ENCODE peak calls at places on chromosomes 13 and 19, in ten cellular contexts. One of them, this sample, is unnamed.

GRCh38 chr19:4557971-4558941 is 1.2 kb downstream of the SEMA6B start:
- DNase-seq in breast epithelium: no peak
- DNase-seq in K562: no peak
- DNase-seq in bronchial epithelial cell: no peak
- DNase-seq in fibroblast of lung: no peak
- DNase-seq in astrocyte of the cerebellum: no peak
- DNase-seq in fibroblast of pulmonary artery: peak
- DNase-seq in BJ: no peak
- DNase-seq in glutamatergic neuron: peak
- DNase-seq in foreskin fibroblast: peak
- DNase-seq in this sample: peak

GRCh38 chr13:20438801-20439200 is 86.9 kb downstream of the CRYL1 start:
- DNase-seq in breast epithelium: no peak
- DNase-seq in K562: no peak
- DNase-seq in bronchial epithelial cell: no peak
- DNase-seq in fibroblast of lung: no peak
- DNase-seq in astrocyte of the cerebellum: no peak
- DNase-seq in fibroblast of pulmonary artery: no peak
- DNase-seq in BJ: no peak
- DNase-seq in glutamatergic neuron: no peak
- DNase-seq in foreskin fibroblast: no peak
- DNase-seq in this sample: no peak

GRCh38 chr19:2587001-2587719 is 111.2 kb downstream of the GADD45B start:
- DNase-seq in breast epithelium: no peak
- DNase-seq in K562: no peak
- DNase-seq in bronchial epithelial cell: no peak
- DNase-seq in fibroblast of lung: peak
- DNase-seq in astrocyte of the cerebellum: no peak
- DNase-seq in fibroblast of pulmonary artery: no peak
- DNase-seq in BJ: no peak
- DNase-seq in glutamatergic neuron: no peak
- DNase-seq in foreskin fibroblast: no peak
- DNase-seq in this sample: no peak

GRCh38 chr13:35411059-35411744 is 65.3 kb downstream of the MAB21L1 start:
- DNase-seq in breast epithelium: no peak
- DNase-seq in K562: no peak
- DNase-seq in bronchial epithelial cell: no peak
- DNase-seq in fibroblast of lung: no peak
- DNase-seq in astrocyte of the cerebellum: no peak
- DNase-seq in fibroblast of pulmonary artery: no peak
- DNase-seq in BJ: no peak
- DNase-seq in glutamatergic neuron: no peak
- DNase-seq in foreskin fibroblast: no peak
- DNase-seq in this sample: no peak

GRCh38 chr13:19183676-19184075 is 2.1 kb upstream of the TUBA3C start:
- DNase-seq in breast epithelium: no peak
- DNase-seq in K562: no peak
- DNase-seq in bronchial epithelial cell: no peak
- DNase-seq in fibroblast of lung: no peak
- DNase-seq in astrocyte of the cerebellum: no peak
- DNase-seq in fibroblast of pulmonary artery: no peak
- DNase-seq in BJ: no peak
- DNase-seq in glutamatergic neuron: no peak
- DNase-seq in foreskin fibroblast: no peak
- DNase-seq in this sample: no peak

GRCh38 chr13:73876323-73876722 is 257.9 kb downstream of the KLF12 start:
- DNase-seq in breast epithelium: no peak
- DNase-seq in K562: no peak
- DNase-seq in bronchial epithelial cell: no peak
- DNase-seq in fibroblast of lung: peak
- DNase-seq in astrocyte of the cerebellum: no peak
- DNase-seq in fibroblast of pulmonary artery: peak
- DNase-seq in BJ: no peak
- DNase-seq in glutamatergic neuron: no peak
- DNase-seq in foreskin fibroblast: peak
- DNase-seq in this sample: no peak

GRCh38 chr13:26719356-26719945 is 41.1 kb downstream of the GPR12 start:
- DNase-seq in breast epithelium: no peak
- DNase-seq in K562: peak
- DNase-seq in bronchial epithelial cell: no peak
- DNase-seq in fibroblast of lung: no peak
- DNase-seq in astrocyte of the cerebellum: no peak
- DNase-seq in fibroblast of pulmonary artery: no peak
- DNase-seq in BJ: no peak
- DNase-seq in glutamatergic neuron: no peak
- DNase-seq in foreskin fibroblast: peak
- DNase-seq in this sample: no peak

GRCh38 chr19:812819-813358 is 8.9 kb downstream of the PLPPR3 start:
- DNase-seq in breast epithelium: no peak
- DNase-seq in K562: peak
- DNase-seq in bronchial epithelial cell: no peak
- DNase-seq in fibroblast of lung: no peak
- DNase-seq in astrocyte of the cerebellum: no peak
- DNase-seq in fibroblast of pulmonary artery: no peak
- DNase-seq in BJ: no peak
- DNase-seq in glutamatergic neuron: no peak
- DNase-seq in foreskin fibroblast: no peak
- DNase-seq in this sample: no peak

GRCh38 chr13:91588541-91588940 is 190.1 kb downstream of the GPC5 start:
- DNase-seq in breast epithelium: no peak
- DNase-seq in K562: no peak
- DNase-seq in bronchial epithelial cell: no peak
- DNase-seq in fibroblast of lung: no peak
- DNase-seq in astrocyte of the cerebellum: no peak
- DNase-seq in fibroblast of pulmonary artery: no peak
- DNase-seq in BJ: no peak
- DNase-seq in glutamatergic neuron: no peak
- DNase-seq in foreskin fibroblast: no peak
- DNase-seq in this sample: no peak

GRCh38 chr19:5948697-5949564 is 29.0 kb downstream of the RANBP3 start:
- DNase-seq in breast epithelium: no peak
- DNase-seq in K562: no peak
- DNase-seq in bronchial epithelial cell: no peak
- DNase-seq in fibroblast of lung: no peak
- DNase-seq in astrocyte of the cerebellum: no peak
- DNase-seq in fibroblast of pulmonary artery: no peak
- DNase-seq in BJ: no peak
- DNase-seq in glutamatergic neuron: no peak
- DNase-seq in foreskin fibroblast: no peak
- DNase-seq in this sample: no peak

GRCh38 chr19:51712461-51713081 is 11.2 kb downstream of the HAS1 start:
- DNase-seq in breast epithelium: no peak
- DNase-seq in K562: no peak
- DNase-seq in bronchial epithelial cell: peak
- DNase-seq in fibroblast of lung: peak
- DNase-seq in astrocyte of the cerebellum: no peak
- DNase-seq in fibroblast of pulmonary artery: peak
- DNase-seq in BJ: no peak
- DNase-seq in glutamatergic neuron: no peak
- DNase-seq in foreskin fibroblast: peak
- DNase-seq in this sample: no peak

GRCh38 chr13:47415048-47415447 is 518.2 kb upstream of the HTR2A start:
- DNase-seq in breast epithelium: peak
- DNase-seq in K562: no peak
- DNase-seq in bronchial epithelial cell: no peak
- DNase-seq in fibroblast of lung: peak
- DNase-seq in astrocyte of the cerebellum: no peak
- DNase-seq in fibroblast of pulmonary artery: peak
- DNase-seq in BJ: no peak
- DNase-seq in glutamatergic neuron: no peak
- DNase-seq in foreskin fibroblast: peak
- DNase-seq in this sample: no peak

GRCh38 chr13:110964229-110965037 is 49.6 kb upstream of the ANKRD10 start:
- DNase-seq in breast epithelium: no peak
- DNase-seq in K562: peak
- DNase-seq in bronchial epithelial cell: no peak
- DNase-seq in fibroblast of lung: no peak
- DNase-seq in astrocyte of the cerebellum: no peak
- DNase-seq in fibroblast of pulmonary artery: no peak
- DNase-seq in BJ: no peak
- DNase-seq in glutamatergic neuron: no peak
- DNase-seq in foreskin fibroblast: no peak
- DNase-seq in this sample: no peak

GRCh38 chr13:34416833-34417425 is 525.1 kb upstream of the NBEA start:
- DNase-seq in breast epithelium: no peak
- DNase-seq in K562: no peak
- DNase-seq in bronchial epithelial cell: peak
- DNase-seq in fibroblast of lung: peak
- DNase-seq in astrocyte of the cerebellum: peak
- DNase-seq in fibroblast of pulmonary artery: peak
- DNase-seq in BJ: no peak
- DNase-seq in glutamatergic neuron: no peak
- DNase-seq in foreskin fibroblast: peak
- DNase-seq in this sample: no peak

GRCh38 chr13:80342541-80343371 is 1.8 kb upstream of the SPRY2 start:
- DNase-seq in breast epithelium: peak
- DNase-seq in K562: peak
- DNase-seq in bronchial epithelial cell: peak
- DNase-seq in fibroblast of lung: peak
- DNase-seq in astrocyte of the cerebellum: no peak
- DNase-seq in fibroblast of pulmonary artery: peak
- DNase-seq in BJ: no peak
- DNase-seq in glutamatergic neuron: peak
- DNase-seq in foreskin fibroblast: peak
- DNase-seq in this sample: peak

GRCh38 chr19:19584356-19584755 is 34.1 kb downstream of the PBX4 start:
- DNase-seq in breast epithelium: no peak
- DNase-seq in K562: no peak
- DNase-seq in bronchial epithelial cell: no peak
- DNase-seq in fibroblast of lung: no peak
- DNase-seq in astrocyte of the cerebellum: no peak
- DNase-seq in fibroblast of pulmonary artery: no peak
- DNase-seq in BJ: no peak
- DNase-seq in glutamatergic neuron: no peak
- DNase-seq in foreskin fibroblast: no peak
- DNase-seq in this sample: no peak

DNA sequence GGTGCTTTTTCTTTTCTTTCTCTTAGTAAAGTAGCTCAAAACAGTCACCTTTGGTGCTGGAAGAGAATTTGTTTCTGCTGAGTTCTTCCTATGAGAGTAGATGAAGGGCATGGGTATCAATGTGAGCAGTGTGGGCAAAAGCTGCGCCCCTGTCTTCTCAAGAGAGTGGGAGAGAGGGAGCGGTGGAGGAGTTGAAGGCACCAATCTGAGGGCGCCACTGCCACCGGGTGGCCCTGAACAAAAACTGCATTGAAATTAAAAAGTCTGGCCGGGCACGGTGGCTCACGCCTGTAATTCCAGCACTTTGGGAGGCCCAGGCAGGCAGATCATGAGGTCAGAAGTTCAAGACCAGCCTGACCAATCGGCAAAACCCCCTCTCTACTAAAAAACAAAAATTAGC is 28.7 kb upstream of the EPHX3 start:
- DNase-seq in breast epithelium: no peak
- DNase-seq in K562: no peak
- DNase-seq in bronchial epithelial cell: no peak
- DNase-seq in fibroblast of lung: no peak
- DNase-seq in astrocyte of the cerebellum: no peak
- DNase-seq in fibroblast of pulmonary artery: peak
- DNase-seq in BJ: no peak
- DNase-seq in glutamatergic neuron: no peak
- DNase-seq in foreskin fibroblast: peak
- DNase-seq in this sample: no peak
- TF ChIP-seq CTCF in breast epithelium: no peak
- TF ChIP-seq CTCF in K562: peak
- TF ChIP-seq CTCF in bronchial epithelial cell: peak
- TF ChIP-seq CTCF in fibroblast of lung: peak
- TF ChIP-seq CTCF in astrocyte of the cerebellum: peak
- TF ChIP-seq CTCF in fibroblast of pulmonary artery: peak
- TF ChIP-seq CTCF in BJ: peak
- TF ChIP-seq CTCF in glutamatergic neuron: peak
- TF ChIP-seq CTCF in foreskin fibroblast: no peak
- TF ChIP-seq CTCF in this sample: peak

DNA sequence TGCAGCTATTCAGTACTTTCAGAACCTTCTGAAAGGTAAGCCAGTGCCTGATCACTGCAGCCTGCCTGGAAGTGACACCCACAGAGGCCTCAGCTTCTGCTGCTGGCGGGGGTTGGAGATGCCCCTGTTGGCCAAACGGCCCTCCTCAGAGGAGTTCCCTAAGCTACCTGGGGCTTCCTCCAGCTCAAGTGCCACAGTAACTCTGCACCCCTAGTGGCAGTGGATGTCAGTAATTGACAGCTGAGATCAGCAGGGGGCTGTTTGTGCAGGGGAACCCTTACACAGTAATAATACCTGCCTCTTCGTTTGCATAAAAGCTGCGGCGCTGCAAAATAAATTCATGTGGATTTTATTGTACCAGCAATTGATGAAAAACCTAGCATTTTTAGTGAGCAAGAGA is 28.9 kb downstream of the TDRD12 start:
- DNase-seq in breast epithelium: no peak
- DNase-seq in K562: peak
- DNase-seq in bronchial epithelial cell: no peak
- DNase-seq in fibroblast of lung: no peak
- DNase-seq in astrocyte of the cerebellum: no peak
- DNase-seq in fibroblast of pulmonary artery: no peak
- DNase-seq in BJ: no peak
- DNase-seq in glutamatergic neuron: no peak
- DNase-seq in foreskin fibroblast: no peak
- DNase-seq in this sample: no peak
- TF ChIP-seq CTCF in breast epithelium: no peak
- TF ChIP-seq CTCF in K562: peak
- TF ChIP-seq CTCF in bronchial epithelial cell: no peak
- TF ChIP-seq CTCF in fibroblast of lung: no peak
- TF ChIP-seq CTCF in astrocyte of the cerebellum: no peak
- TF ChIP-seq CTCF in fibroblast of pulmonary artery: no peak
- TF ChIP-seq CTCF in BJ: no peak
- TF ChIP-seq CTCF in glutamatergic neuron: no peak
- TF ChIP-seq CTCF in foreskin fibroblast: no peak
- TF ChIP-seq CTCF in this sample: no peak

DNA sequence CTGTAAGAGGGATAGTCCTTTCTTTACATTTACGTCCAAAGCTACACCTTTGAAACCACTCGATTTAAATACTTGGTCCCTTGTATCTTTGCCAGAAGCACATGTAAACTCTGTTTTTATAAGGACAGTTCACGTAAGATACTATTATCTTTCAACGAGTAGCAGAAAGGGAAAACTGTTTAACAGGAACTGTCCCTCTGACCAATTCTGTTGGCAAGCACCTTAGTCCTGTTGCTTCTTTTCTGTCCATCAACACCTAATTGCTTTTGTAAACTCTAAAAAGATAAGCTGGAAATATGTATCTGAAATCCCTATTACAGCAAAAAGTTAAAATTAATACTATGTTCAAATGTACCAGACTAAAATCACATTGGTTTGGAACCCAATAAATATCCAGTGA is 37.4 kb downstream of the PCDH9 start:
- DNase-seq in breast epithelium: no peak
- DNase-seq in K562: no peak
- DNase-seq in bronchial epithelial cell: no peak
- DNase-seq in fibroblast of lung: no peak
- DNase-seq in astrocyte of the cerebellum: no peak
- DNase-seq in fibroblast of pulmonary artery: no peak
- DNase-seq in BJ: no peak
- DNase-seq in glutamatergic neuron: no peak
- DNase-seq in foreskin fibroblast: no peak
- DNase-seq in this sample: no peak
- TF ChIP-seq CTCF in breast epithelium: no peak
- TF ChIP-seq CTCF in K562: no peak
- TF ChIP-seq CTCF in bronchial epithelial cell: no peak
- TF ChIP-seq CTCF in fibroblast of lung: no peak
- TF ChIP-seq CTCF in astrocyte of the cerebellum: no peak
- TF ChIP-seq CTCF in fibroblast of pulmonary artery: no peak
- TF ChIP-seq CTCF in BJ: no peak
- TF ChIP-seq CTCF in glutamatergic neuron: no peak
- TF ChIP-seq CTCF in foreskin fibroblast: no peak
- TF ChIP-seq CTCF in this sample: no peak

GRCh38 chr13:43963726-43964125 is 84.0 kb downstream of the LACC1 start:
- DNase-seq in breast epithelium: no peak
- DNase-seq in K562: no peak
- DNase-seq in bronchial epithelial cell: no peak
- DNase-seq in fibroblast of lung: no peak
- DNase-seq in astrocyte of the cerebellum: no peak
- DNase-seq in fibroblast of pulmonary artery: no peak
- DNase-seq in BJ: no peak
- DNase-seq in glutamatergic neuron: no peak
- DNase-seq in foreskin fibroblast: no peak
- DNase-seq in this sample: no peak
- TF ChIP-seq CTCF in breast epithelium: no peak
- TF ChIP-seq CTCF in K562: no peak
- TF ChIP-seq CTCF in bronchial epithelial cell: peak
- TF ChIP-seq CTCF in fibroblast of lung: no peak
- TF ChIP-seq CTCF in astrocyte of the cerebellum: no peak
- TF ChIP-seq CTCF in fibroblast of pulmonary artery: no peak
- TF ChIP-seq CTCF in BJ: no peak
- TF ChIP-seq CTCF in glutamatergic neuron: no peak
- TF ChIP-seq CTCF in foreskin fibroblast: no peak
- TF ChIP-seq CTCF in this sample: no peak